ENCODE peak calls at places on chromosome 16, in six cellular contexts. S is brain microvascular endothelial cell; V is CD8-positive, alpha-beta T cell; F is omental fat pad; T is tibial artery; M is transverse colon. U is an unnamed sample.

GRCh38 chr16:64440421-64440831 is 681.4 kb downstream of the CDH11 start:
- DNase-seq in S (peak), V (no peak), F (no peak), T (no peak), M (no peak), U (no peak)

GRCh38 chr16:77387810-77388209 is 47.0 kb downstream of the ADAMTS18 start:
- DNase-seq in S (no peak), V (no peak), F (no peak), T (no peak), M (no peak), U (no peak)

GRCh38 chr16:9630985-9631384 is 539.5 kb downstream of the HAPSTR1 start:
- DNase-seq in S (no peak), V (no peak), F (no peak), T (no peak), M (no peak), U (no peak)

GRCh38 chr16:57284206-57284951 is at the start of gene PLLP:
- DNase-seq in S (no peak), V (peak), F (no peak), T (no peak), M (peak), U (no peak)

GRCh38 chr16:70805380-70805779 is 4.4 kb upstream of the VAC14 start:
- DNase-seq in S (no peak), V (peak), F (no peak), T (no peak), M (no peak), U (no peak)

GRCh38 chr16:58110590-58111330 is 18.4 kb downstream of the CFAP20 start:
- DNase-seq in S (peak), V (no peak), F (no peak), T (no peak), M (no peak), U (no peak)

GRCh38 chr16:31460582-31461002 is 1.3 kb downstream of the ARMC5 start:
- DNase-seq in S (peak), V (no peak), F (no peak), T (peak), M (no peak), U (no peak)

GRCh38 chr16:4081577-4082021 is 34.6 kb downstream of the ADCY9 start:
- DNase-seq in S (peak), V (peak), F (no peak), T (no peak), M (no peak), U (no peak)

GRCh38 chr16:84718-85452 is 6.9 kb downstream of the MPG start:
- DNase-seq in S (peak), V (peak), F (no peak), T (peak), M (peak), U (no peak)

GRCh38 chr16:7278636-7279035 is 54.0 kb upstream of the RBFOX1 start:
- DNase-seq in S (no peak), V (no peak), F (no peak), T (no peak), M (no peak), U (no peak)

GRCh38 chr16:709651-710499 is 4.3 kb upstream of the FBXL16 start:
- DNase-seq in S (peak), V (no peak), F (no peak), T (no peak), M (no peak), U (no peak)

GRCh38 chr16:66207139-66207863 is 159.2 kb upstream of the CDH5 start:
- DNase-seq in S (no peak), V (no peak), F (no peak), T (no peak), M (no peak), U (peak)

DNA sequence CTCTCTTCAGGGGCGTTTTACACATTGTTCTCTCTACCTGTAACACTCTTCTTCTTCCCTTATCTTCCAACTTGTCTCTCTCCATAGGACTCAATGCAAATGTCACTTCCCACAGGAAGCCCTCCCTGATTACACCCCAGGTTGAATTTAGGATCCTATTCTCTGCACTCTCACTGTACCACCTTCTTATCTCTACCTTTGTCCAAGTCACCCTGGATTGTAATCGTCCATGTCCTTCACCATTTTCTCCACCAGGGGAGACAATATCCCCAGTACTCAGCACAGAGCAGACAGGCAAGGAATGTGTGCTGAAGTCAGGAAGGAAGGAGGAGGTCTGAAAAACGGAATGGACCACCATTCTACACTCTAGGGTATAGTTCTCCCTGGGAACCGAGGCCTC is 14.1 kb downstream of the C16orf82 start:
- DNase-seq in S (peak), V (no peak), F (no peak), T (peak), M (no peak), U (no peak)
- TF ChIP-seq CTCF in S (peak), V (no peak), F (no peak), T (peak), M (peak), U (peak)

GRCh38 chr16:15523092-15523541 is 88.7 kb downstream of the BMERB1 start:
- DNase-seq in S (no peak), V (peak), F (no peak), T (no peak), M (peak), U (no peak)
- TF ChIP-seq CTCF in S (no peak), V (no peak), F (no peak), T (no peak), M (peak), U (peak)

GRCh38 chr16:89924298-89924924 is 1.3 kb downstream of the TUBB3 start:
- DNase-seq in S (no peak), V (no peak), F (no peak), T (no peak), M (no peak), U (peak)

GRCh38 chr16:89923640-89924297 is 627 bp downstream of the TUBB3 start:
- DNase-seq in S (no peak), V (peak), F (no peak), T (peak), M (no peak), U (no peak)

GRCh38 chr16:89924925-89925307 is 1.8 kb downstream of the TUBB3 start:
- DNase-seq in S (no peak), V (no peak), F (no peak), T (no peak), M (no peak), U (no peak)

GRCh38 chr16:89922884-89923639 is at the start of gene TUBB3:
- DNase-seq in S (peak), V (no peak), F (no peak), T (peak), M (peak), U (peak)

GRCh38 chr16:89925596-89926079 is 2.5 kb downstream of the TUBB3 start:
- DNase-seq in S (no peak), V (no peak), F (no peak), T (no peak), M (no peak), U (no peak)
- TF ChIP-seq CTCF in S (peak), V (no peak), F (no peak), T (no peak), M (no peak), U (no peak)

DNA sequence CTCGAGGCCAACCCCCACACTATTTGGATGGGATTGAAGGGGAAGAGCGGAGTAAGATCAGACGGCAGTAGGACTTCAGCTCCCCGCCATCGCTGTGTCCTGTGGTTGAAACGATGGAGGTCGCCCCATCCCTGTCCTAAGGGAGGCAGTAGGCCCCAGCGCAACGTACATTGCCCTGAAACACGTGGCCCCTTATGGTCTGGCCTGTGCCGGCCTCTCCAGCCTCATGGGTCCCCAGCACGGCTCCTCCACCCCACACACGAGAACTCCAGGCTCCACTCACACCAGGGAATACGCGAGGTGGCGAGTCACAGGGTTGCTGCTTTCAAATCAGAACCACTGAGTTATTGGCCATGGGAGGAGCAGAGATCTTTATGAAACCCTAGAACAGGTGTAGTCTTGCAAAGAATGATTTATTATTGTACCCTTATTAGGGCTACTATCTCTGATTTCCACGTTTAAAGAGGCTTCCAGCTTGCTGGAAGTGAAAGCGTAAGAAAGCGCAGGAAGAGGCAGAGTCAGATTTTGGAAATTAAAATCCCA is 669 bp upstream of the DCTPP1 start:
- DNase-seq in S (no peak), V (no peak), F (no peak), T (no peak), M (no peak), U (no peak)
- TF ChIP-seq CTCF in S (no peak), V (peak), F (no peak), T (no peak), M (no peak), U (peak)

GRCh38 chr16:20741555-20742285 is at the start of gene THUMPD1:
- DNase-seq in S (peak), V (peak), F (peak), T (peak), M (peak), U (peak)
- TF ChIP-seq CTCF in S (peak), V (peak), F (no peak), T (no peak), M (peak), U (no peak)

DNA sequence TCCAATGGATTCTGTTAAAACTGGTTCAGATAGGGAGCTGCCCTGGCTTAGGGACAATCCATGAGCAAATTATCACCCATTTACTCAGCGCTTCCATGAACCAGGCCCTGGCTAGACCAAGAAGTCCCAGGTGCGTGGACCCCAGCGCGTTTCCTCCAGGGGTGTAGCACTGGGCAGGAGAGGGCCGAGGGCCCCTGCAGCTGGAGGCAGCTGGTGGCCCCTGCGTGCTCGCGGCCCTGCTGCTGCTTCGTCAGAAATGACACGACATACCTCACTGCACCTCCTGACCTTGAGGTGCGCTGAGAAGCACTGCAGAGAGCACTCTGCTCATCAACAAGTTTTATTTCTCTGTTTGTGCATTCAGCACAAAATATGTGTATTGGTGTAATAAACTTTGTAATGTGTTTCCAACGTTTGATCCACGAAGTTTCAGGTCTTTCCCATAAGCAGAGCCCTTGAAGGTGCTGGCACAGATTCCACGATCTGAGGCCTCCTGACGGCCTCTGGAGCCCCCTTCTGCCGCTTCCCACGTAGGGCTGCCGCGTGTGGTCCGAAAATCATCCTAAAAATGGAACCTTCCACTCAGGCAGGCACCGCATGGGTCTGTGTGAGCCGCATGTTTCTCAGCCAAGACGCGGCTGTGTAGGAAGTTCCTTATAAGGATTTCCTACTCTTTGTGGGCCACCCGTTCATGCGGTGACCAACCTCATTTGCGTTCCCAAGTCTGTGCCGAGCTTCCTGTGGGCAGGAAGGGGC is 50.8 kb upstream of the ZCCHC14 start:
- DNase-seq in S (peak), V (no peak), F (no peak), T (no peak), M (no peak), U (no peak)
- TF ChIP-seq CTCF in S (peak), V (no peak), F (no peak), T (no peak), M (no peak), U (no peak)

GRCh38 chr16:83335076-83335475 is 472.7 kb upstream of the HSBP1 start:
- DNase-seq in S (peak), V (no peak), F (no peak), T (no peak), M (no peak), U (no peak)

GRCh38 chr16:83328936-83329335 is 478.8 kb upstream of the HSBP1 start:
- DNase-seq in S (peak), V (no peak), F (no peak), T (no peak), M (no peak), U (no peak)

GRCh38 chr16:83329466-83329865 is 478.3 kb upstream of the HSBP1 start:
- DNase-seq in S (no peak), V (no peak), F (no peak), T (no peak), M (no peak), U (no peak)

DNA sequence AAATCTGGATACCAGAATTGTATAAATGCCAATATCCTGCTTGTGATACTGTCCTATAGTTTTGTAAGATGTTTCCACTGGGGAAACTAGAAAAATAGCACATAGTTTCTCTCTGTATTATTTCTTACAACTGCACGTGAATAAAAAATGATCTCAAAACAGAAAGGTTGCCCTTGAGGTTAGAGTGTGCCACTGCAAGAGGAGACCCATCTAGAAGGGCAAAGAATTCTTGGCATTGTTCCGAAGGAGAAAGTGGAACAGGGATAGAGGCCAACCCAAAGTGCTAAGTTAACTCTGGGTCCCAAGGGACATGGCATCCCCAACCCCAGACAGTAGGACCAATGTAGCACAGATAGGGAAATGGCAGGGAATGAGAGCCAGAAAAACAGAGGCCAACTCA is 477.5 kb upstream of the HSBP1 start:
- DNase-seq in S (no peak), V (no peak), F (no peak), T (no peak), M (no peak), U (no peak)
- TF ChIP-seq CTCF in S (peak), V (no peak), F (no peak), T (no peak), M (no peak), U (peak)

GRCh38 chr16:50263940-50264929 is 2.1 kb upstream of the ADCY7 start:
- DNase-seq in S (no peak), V (no peak), F (no peak), T (peak), M (no peak), U (no peak)

GRCh38 chr16:50266337-50267091 is at the start of gene ADCY7:
- DNase-seq in S (peak), V (peak), F (no peak), T (peak), M (peak), U (no peak)

GRCh38 chr16:50265260-50265659 is 1.1 kb upstream of the ADCY7 start:
- DNase-seq in S (no peak), V (no peak), F (peak), T (peak), M (peak), U (no peak)

GRCh38 chr16:50267151-50267631 is 840 bp downstream of the ADCY7 start:
- DNase-seq in S (no peak), V (no peak), F (no peak), T (peak), M (no peak), U (no peak)

DNA sequence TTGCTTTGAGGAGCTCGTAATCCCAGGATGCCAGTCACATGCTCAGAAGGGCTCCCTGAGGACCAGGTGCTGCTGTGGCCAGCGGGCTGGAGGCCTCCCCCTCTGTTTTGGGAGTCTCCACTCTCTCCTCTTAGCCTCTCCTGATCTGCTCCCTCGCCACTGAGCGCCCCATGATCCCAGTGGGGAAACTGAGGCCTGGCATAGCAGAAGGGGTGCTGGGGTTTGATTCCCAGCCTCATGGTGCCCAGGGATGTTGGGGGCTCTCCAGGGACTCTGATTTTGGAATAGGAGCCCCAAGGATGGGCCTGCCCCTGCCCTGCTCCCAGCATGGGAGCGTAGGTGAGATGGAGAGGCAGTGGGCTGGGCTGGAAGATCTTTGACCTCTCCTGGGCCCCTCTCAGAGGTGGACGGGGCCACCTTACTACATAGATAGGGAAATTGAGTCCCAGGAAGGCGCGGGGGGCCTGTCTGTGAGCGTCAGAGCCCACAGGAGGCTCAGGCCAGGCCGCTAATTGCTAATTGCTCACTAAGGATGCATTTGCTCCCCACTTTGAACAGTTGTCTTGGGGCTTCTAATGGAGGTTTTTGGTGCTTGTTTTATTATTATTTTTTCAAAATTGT is 525 bp upstream of the ADCY7 start:
- DNase-seq in S (no peak), V (no peak), F (no peak), T (peak), M (no peak), U (no peak)
- TF ChIP-seq CTCF in S (no peak), V (no peak), F (no peak), T (no peak), M (no peak), U (no peak)

GRCh38 chr16:2854700-2855309 is 3.2 kb downstream of the PRSS22 start:
- DNase-seq in S (no peak), V (no peak), F (no peak), T (no peak), M (no peak), U (no peak)
- TF ChIP-seq CTCF in S (peak), V (no peak), F (no peak), T (no peak), M (peak), U (peak)

DNA sequence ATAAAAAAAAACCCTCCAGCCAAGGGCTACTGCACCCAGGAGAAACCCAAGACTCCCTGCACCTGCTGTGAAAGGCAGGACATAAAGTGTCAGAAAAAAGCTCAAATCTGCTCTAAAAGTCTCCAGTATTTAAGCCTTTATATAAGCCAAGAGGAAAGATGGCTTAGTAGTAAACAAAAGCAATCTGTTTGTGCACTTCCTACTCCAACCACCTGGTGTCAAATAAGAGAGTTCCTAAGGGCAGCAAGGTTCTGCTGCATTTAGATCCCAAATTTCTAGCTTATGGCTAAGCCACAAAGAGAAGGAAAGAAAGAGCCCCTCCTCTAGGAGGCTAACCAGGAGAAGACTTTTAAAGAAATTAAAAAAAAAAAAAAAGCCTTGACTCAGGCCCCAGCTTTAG is 20.6 kb downstream of the ACSM1 start:
- DNase-seq in S (no peak), V (no peak), F (no peak), T (no peak), M (no peak), U (no peak)
- TF ChIP-seq CTCF in S (no peak), V (no peak), F (no peak), T (no peak), M (peak), U (no peak)